ENCODE peak calls at places on chromosomes 5 and 9, in five cellular contexts. R is cardiac fibroblast, K is type B pancreatic cell, W is GM10248, F is choroid plexus epithelial cell. A is an unnamed sample.

GRCh38 chr5:126568206-126568755 is 26.7 kb downstream of the ALDH7A1 start:
- DNase-seq in W (no peak), F (no peak), K (no peak), R (no peak), A (no peak)

GRCh38 chr9:138104251-138105122 is 226.9 kb downstream of the CACNA1B start:
- DNase-seq in F (no peak), K (peak; percentile 64), W (peak; percentile 13), R (no peak), A (no peak)

GRCh38 chr5:62386824-62387223 is 16.9 kb downstream of the DIMT1 start:
- DNase-seq in K (no peak), W (no peak), F (peak; percentile 64), R (peak; percentile 15), A (no peak)

GRCh38 chr5:98713027-98713426 is 60.4 kb upstream of the RGMB start:
- DNase-seq in W (no peak), K (no peak), R (peak; percentile 77), F (peak; percentile 83), A (no peak)

GRCh38 chr5:112933651-112934365 is 11.8 kb upstream of the REEP5 start:
- DNase-seq in F (peak; percentile 40), W (no peak), R (peak; percentile 50), K (no peak), A (peak; percentile 76)

GRCh38 chr5:126348855-126349635 is 74.2 kb upstream of the GRAMD2B start:
- DNase-seq in F (peak; percentile 57), R (no peak), W (no peak), K (no peak), A (no peak)

GRCh38 chr5:123868267-123868666 is 356.3 kb downstream of the CSNK1G3 start:
- DNase-seq in R (no peak), K (no peak), F (no peak), W (no peak), A (no peak)

GRCh38 chr5:67166460-67166871 is 30.1 kb downstream of the CD180 start:
- DNase-seq in F (no peak), K (no peak), W (peak; percentile 47), R (no peak), A (no peak)

GRCh38 chr9:130694205-130694604 is 625 bp downstream of the EXOSC2 start:
- DNase-seq in K (no peak), R (peak; percentile 27), W (no peak), F (no peak), A (no peak)

GRCh38 chr9:107487521-107488399 is 1.8 kb downstream of the KLF4 start:
- DNase-seq in R (peak; percentile 49), F (peak; percentile 63), K (peak; percentile 79), W (peak; percentile 40), A (no peak)

GRCh38 chr9:100150209-100150608 is 51.2 kb downstream of the INVS start:
- DNase-seq in K (no peak), W (no peak), F (peak; percentile 82), R (peak; percentile 44), A (no peak)

GRCh38 chr9:37943329-37944265 is 39.7 kb upstream of the SLC25A51 start:
- DNase-seq in R (peak; percentile 87), K (no peak), F (peak; percentile 92), W (no peak), A (peak; percentile 92)

GRCh38 chr9:38662763-38663593 is 42.6 kb upstream of the ANKRD18A start:
- DNase-seq in K (no peak), F (peak; percentile 92), R (peak; percentile 39), W (no peak), A (no peak)

GRCh38 chr5:169731221-169731620 is 94.1 kb downstream of the DOCK2 start:
- DNase-seq in W (no peak), F (no peak), R (no peak), K (no peak), A (no peak)

GRCh38 chr5:586751-587285 is 25.3 kb upstream of the CEP72 start:
- DNase-seq in R (no peak), W (no peak), F (no peak), K (no peak), A (no peak)

GRCh38 chr5:32443145-32443540 is 1.4 kb downstream of the ZFR start:
- DNase-seq in W (peak; percentile 40), F (peak; percentile 46), R (peak; percentile 51), K (no peak), A (no peak)

GRCh38 chr9:18896531-18897179 is 136.4 kb downstream of the SAXO1 start:
- DNase-seq in W (no peak), R (peak; percentile 55), F (no peak), K (no peak), A (no peak)

GRCh38 chr9:68955281-68955680 is 58.6 kb downstream of the PRKACG start:
- DNase-seq in K (no peak), F (no peak), W (no peak), R (no peak), A (no peak)

GRCh38 chr5:132012385-132013005 is 1.0 kb upstream of the ACSL6 start:
- DNase-seq in K (peak; percentile 81), W (no peak), R (peak; percentile 66), F (peak; percentile 85), A (peak; percentile 41)

GRCh38 chr5:143031781-143032724 is 261.9 kb downstream of the ARHGAP26 start:
- DNase-seq in W (no peak), F (no peak), R (no peak), K (no peak), A (no peak)

GRCh38 chr9:4743131-4743875 is 2.3 kb upstream of the AK3 start:
- DNase-seq in K (no peak), R (no peak), F (peak; percentile 64), W (no peak), A (no peak)

GRCh38 chr5:176420972-176421544 is 4.7 kb upstream of the CLTB start:
- DNase-seq in W (no peak), K (no peak), F (no peak), R (no peak), A (no peak)

GRCh38 chr5:171580506-171581265 is 161.2 kb downstream of the FGF18 start:
- DNase-seq in F (peak; percentile 66), W (no peak), K (peak; percentile 34), R (peak; percentile 44), A (no peak)

GRCh38 chr9:133693116-133693515 is 45.0 kb downstream of the SARDH start:
- DNase-seq in R (no peak), K (no peak), W (no peak), F (no peak), A (no peak)

GRCh38 chr5:86570427-86571083 is 47.2 kb upstream of the COX7C start:
- DNase-seq in F (no peak), R (no peak), W (no peak), K (no peak), A (no peak)

GRCh38 chr5:69170969-69171368 is 4.0 kb downstream of the CCNB1 start:
- DNase-seq in F (no peak), K (no peak), W (no peak), R (no peak), A (no peak)

GRCh38 chr5:63306909-63307308 is 655.3 kb downstream of the HTR1A start:
- DNase-seq in K (no peak), R (no peak), W (no peak), F (no peak), A (no peak)

DNA sequence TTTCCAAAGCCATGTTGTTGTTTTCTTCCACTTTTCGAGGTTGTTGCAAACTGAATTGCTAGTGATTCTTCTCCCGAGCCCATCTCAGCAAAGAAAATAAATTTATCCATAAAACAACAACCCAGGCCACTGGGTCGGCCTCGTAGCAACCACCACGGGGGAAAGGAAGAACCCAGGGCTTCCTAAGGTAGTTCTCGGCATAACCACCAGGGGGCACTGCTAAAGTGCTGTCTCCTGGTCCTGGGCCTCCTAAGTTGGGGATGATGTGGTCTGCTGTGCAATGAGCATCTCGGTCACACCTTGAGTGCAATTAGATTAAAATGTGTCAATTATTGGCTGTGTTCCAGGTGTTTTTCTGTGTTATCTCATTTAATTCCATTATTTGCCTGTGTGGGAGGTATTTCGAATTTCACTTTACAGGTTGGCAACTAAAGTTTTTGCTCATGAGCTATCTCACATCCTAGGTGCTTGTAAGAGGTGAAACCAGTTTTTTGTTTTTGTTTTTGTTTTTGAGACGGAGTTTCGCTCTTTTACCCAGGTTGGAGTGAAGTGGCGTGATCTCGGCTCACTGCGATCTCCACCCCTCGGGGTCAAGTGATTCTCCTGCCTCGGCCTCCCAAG is 102.8 kb upstream of the DAP start:
- DNase-seq in F (peak; percentile 69), R (peak; percentile 70), W (peak; percentile 81), K (no peak), A (peak; percentile 33)
- TF ChIP-seq CTCF in F (peak; percentile 95), R (peak; percentile 86), W (peak; percentile 82), K (peak; percentile 88), A (peak; percentile 97)

GRCh38 chr5:73902327-73903051 is 276.5 kb downstream of the ARHGEF28 start:
- DNase-seq in R (peak; percentile 81), W (peak; percentile 44), K (no peak), F (peak; percentile 82), A (peak; percentile 39)

GRCh38 chr5:73900566-73900965 is 274.6 kb downstream of the ARHGEF28 start:
- DNase-seq in R (no peak), K (no peak), W (no peak), F (no peak), A (no peak)

GRCh38 chr5:73901045-73901444 is 275.0 kb downstream of the ARHGEF28 start:
- DNase-seq in R (peak; percentile 97), W (no peak), F (peak; percentile 61), K (no peak), A (no peak)

GRCh38 chr5:73899916-73900315 is 273.9 kb downstream of the ARHGEF28 start:
- DNase-seq in K (no peak), F (no peak), R (no peak), W (no peak), A (no peak)

DNA sequence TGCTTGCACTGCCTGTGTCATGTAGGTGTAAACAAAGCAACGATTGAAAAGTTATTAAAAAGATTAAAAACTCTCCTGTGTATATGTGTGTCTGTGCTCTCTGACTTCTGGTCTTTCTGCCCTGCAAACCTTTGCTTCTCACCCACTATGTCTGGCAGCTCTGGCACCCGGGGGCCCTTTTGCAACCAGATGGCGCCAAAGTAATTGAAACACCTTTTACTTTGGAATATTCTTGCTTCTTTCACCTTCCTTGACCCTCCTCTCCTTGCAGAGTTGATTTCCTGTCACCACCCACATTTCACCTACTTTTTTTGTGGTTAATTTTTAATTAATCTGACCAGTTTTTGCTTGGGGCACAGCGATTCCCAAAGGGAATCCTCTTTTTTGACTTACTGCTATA is 275.5 kb downstream of the ARHGEF28 start:
- DNase-seq in R (no peak), W (no peak), F (no peak), K (no peak), A (no peak)
- TF ChIP-seq CTCF in R (no peak), W (no peak), F (peak; percentile 23), K (no peak), A (peak; percentile 51)

DNA sequence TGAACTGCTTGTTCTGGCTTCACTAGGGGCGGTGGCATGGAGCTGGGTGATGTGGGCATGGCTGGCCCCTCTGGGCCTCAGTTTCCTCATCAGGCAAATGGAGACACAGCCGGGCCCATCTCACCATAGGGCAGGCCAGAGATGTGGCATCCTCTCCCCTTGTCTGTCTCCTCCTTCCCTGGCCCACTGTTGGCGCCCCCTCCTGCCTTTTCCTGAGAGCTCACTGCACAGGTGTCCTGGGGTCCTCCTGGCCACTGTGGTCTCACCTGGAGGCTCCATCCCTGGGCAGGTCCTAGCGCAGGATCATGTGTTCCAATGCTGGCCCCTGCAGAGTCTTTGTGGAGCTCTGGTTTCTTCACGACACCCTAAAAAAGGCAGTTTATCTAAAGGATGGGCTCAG is 53.5 kb downstream of the NEK6 start:
- DNase-seq in R (no peak), W (no peak), K (no peak), F (no peak), A (no peak)
- TF ChIP-seq CTCF in R (no peak), W (no peak), K (no peak), F (peak; percentile 27), A (peak; percentile 26)

DNA sequence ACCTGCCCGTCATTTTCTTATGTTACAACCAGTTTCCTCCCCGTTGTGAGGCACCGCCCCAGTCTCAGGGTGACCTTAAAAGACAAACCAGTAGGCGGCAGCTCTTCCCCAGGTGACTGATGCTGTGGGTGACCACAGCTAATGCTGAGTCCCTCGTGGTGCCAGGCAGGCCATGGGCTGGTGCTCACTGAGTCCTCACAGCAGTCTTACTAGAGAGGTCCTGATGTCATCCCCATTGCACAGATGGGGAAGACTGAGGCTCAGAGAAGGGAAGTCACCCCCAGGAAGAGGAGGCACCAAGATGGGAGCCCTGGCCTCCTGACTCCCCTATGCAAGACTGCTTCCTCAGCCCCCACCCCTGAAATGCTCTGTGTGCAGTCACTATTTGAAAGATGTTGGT is 978 bp downstream of the CFAP157 start:
- DNase-seq in R (no peak), K (no peak), F (no peak), W (peak; percentile 58), A (no peak)
- TF ChIP-seq CTCF in R (no peak), K (no peak), F (peak; percentile 14), W (no peak), A (no peak)